ENCODE peak calls at places on chromosome 13, in seven cellular contexts. U is H1, I is adrenal gland, R is tibial nerve, O is suprapubic skin, Q is right lobe of liver, M is Peyer's patch. Y is an unnamed sample. For H3K36me3, the result is how much of the 10 kb centered on the place peaks cover.

GRCh38 chr13:43085545-43085944 is 62.2 kb downstream of the DNAJC15 start:
- DNase-seq in U (no peak), I (no peak), R (no peak), O (no peak), Q (no peak), M (no peak), Y (no peak)

GRCh38 chr13:88656751-88657150 is 985.6 kb downstream of the SLITRK5 start:
- DNase-seq in U (no peak), I (no peak), R (no peak), O (no peak), Q (no peak), M (no peak), Y (no peak)

GRCh38 chr13:26719356-26719945 is 41.1 kb downstream of the GPR12 start:
- DNase-seq in U (no peak), I (no peak), R (no peak), O (no peak), Q (no peak), M (no peak), Y (no peak)

GRCh38 chr13:99390601-99391000 is 83.4 kb upstream of the GPR183 start:
- DNase-seq in U (no peak), I (no peak), R (no peak), O (no peak), Q (no peak), M (peak), Y (no peak)

GRCh38 chr13:85853901-85854663 is 54.9 kb upstream of the SLITRK6 start:
- DNase-seq in U (no peak), I (no peak), R (no peak), O (no peak), Q (no peak), M (no peak), Y (peak)

GRCh38 chr13:33999830-34000605 is 182.1 kb downstream of the RFC3 start:
- DNase-seq in U (no peak), I (no peak), R (no peak), O (no peak), Q (no peak), M (no peak), Y (no peak)

GRCh38 chr13:111449041-111449440 is 128.6 kb downstream of the TEX29 start:
- DNase-seq in U (no peak), I (no peak), R (no peak), O (no peak), Q (no peak), M (no peak), Y (no peak)

GRCh38 chr13:66328486-66328885 is 901.6 kb downstream of the PCDH9 start:
- DNase-seq in U (no peak), I (no peak), R (no peak), O (no peak), Q (no peak), M (no peak), Y (no peak)

GRCh38 chr13:50635504-50635903 is 208.0 kb downstream of the DLEU7 start:
- DNase-seq in U (no peak), I (peak), R (peak), O (no peak), Q (no peak), M (peak), Y (peak)

GRCh38 chr13:33723365-33723764 is 94.6 kb upstream of the RFC3 start:
- DNase-seq in U (no peak), I (no peak), R (no peak), O (no peak), Q (no peak), M (no peak), Y (no peak)

GRCh38 chr13:75818181-75819110 is 182.3 kb downstream of the LMO7 start:
- DNase-seq in U (no peak), I (no peak), R (no peak), O (no peak), Q (no peak), M (no peak), Y (no peak)

GRCh38 chr13:30421093-30422055 is 919 bp upstream of the UBE2L5 start:
- DNase-seq in U (no peak), I (peak), R (peak), O (peak), Q (peak), M (peak), Y (peak)

GRCh38 chr13:39836038-39836437 is 180.6 kb downstream of the COG6 start:
- DNase-seq in U (no peak), I (no peak), R (no peak), O (no peak), Q (no peak), M (no peak), Y (no peak)

GRCh38 chr13:102710261-102710679 is 15.4 kb upstream of the METTL21C start:
- DNase-seq in U (no peak), I (no peak), R (no peak), O (no peak), Q (no peak), M (no peak), Y (no peak)

GRCh38 chr13:95679722-95680121 is 2.8 kb downstream of the DNAJC3 start:
- DNase-seq in U (no peak), I (no peak), R (no peak), O (no peak), Q (no peak), M (no peak), Y (no peak)

GRCh38 chr13:34254366-34254765 is 436.4 kb downstream of the RFC3 start:
- DNase-seq in U (no peak), I (no peak), R (no peak), O (no peak), Q (no peak), M (no peak), Y (no peak)

GRCh38 chr13:101140936-101141335 is 275.4 kb downstream of the NALCN start:
- DNase-seq in U (no peak), I (no peak), R (no peak), O (no peak), Q (no peak), M (no peak), Y (no peak)

GRCh38 chr13:28037399-28037798 is 48.9 kb upstream of the URAD start:
- DNase-seq in U (no peak), I (no peak), R (no peak), O (no peak), Q (no peak), M (no peak), Y (no peak)

GRCh38 chr13:27362064-27362751 is 62.2 kb upstream of the GTF3A start:
- DNase-seq in U (peak), I (peak), R (peak), O (peak), Q (peak), M (peak), Y (peak)

GRCh38 chr13:52868190-52868589 is 19.8 kb upstream of the PCDH8 start:
- DNase-seq in U (no peak), I (no peak), R (no peak), O (no peak), Q (no peak), M (no peak), Y (no peak)

GRCh38 chr13:19181621-19182485 is at the start of gene TUBA3C:
- DNase-seq in U (no peak), I (no peak), R (no peak), O (peak), Q (no peak), M (no peak), Y (no peak)

GRCh38 chr13:43095771-43096719 is 72.7 kb downstream of the DNAJC15 start:
- DNase-seq in U (no peak), I (peak), R (no peak), O (no peak), Q (no peak), M (no peak), Y (no peak)

GRCh38 chr13:73740681-73741080 is 393.5 kb downstream of the KLF12 start:
- DNase-seq in U (no peak), I (no peak), R (no peak), O (no peak), Q (no peak), M (no peak), Y (no peak)

GRCh38 chr13:50409186-50409585 is 393.9 kb downstream of the KCNRG start:
- DNase-seq in U (no peak), I (no peak), R (no peak), O (no peak), Q (no peak), M (no peak), Y (no peak)

GRCh38 chr13:93339550-93339949 is 112.9 kb downstream of the GPC6 start:
- DNase-seq in U (no peak), I (no peak), R (no peak), O (no peak), Q (no peak), M (no peak), Y (no peak)

GRCh38 chr13:43572601-43573360 is 214.0 kb downstream of the ENOX1 start:
- DNase-seq in U (no peak), I (no peak), R (no peak), O (no peak), Q (no peak), M (no peak), Y (no peak)

GRCh38 chr13:49499889-49500660 is 4.3 kb downstream of the PHF11 start:
- DNase-seq in U (no peak), I (no peak), R (no peak), O (no peak), Q (no peak), M (no peak), Y (no peak)

DNA sequence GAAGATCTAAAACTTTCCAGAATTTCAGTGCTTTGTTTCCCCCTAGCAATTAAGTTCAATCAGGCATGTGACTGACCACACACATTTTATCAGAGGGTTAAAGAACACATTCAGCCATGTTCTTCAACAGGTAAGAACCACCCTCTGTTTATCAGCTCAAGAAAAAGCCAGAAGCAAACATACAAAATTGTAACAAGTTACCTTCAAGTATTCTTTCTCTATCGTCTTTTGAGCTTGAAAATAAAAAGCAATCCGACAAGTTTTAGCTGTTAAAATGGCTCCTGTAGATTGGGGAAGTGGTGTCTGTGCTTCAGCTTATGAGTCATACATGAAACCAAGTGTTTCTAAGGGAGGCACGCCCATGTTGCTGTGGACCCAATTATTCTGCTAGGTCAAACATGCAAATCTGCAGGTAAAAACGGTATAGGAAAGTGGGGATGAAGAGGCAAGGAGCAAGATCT is at the start of gene ELF1:
- DNase-seq in U (no peak), I (peak), R (peak), O (no peak), Q (no peak), M (peak), Y (no peak)
- TF ChIP-seq POLR2A in U (no peak), I (no peak), R (no peak), O (no peak), Q (peak), M (no peak), Y (no peak)

DNA sequence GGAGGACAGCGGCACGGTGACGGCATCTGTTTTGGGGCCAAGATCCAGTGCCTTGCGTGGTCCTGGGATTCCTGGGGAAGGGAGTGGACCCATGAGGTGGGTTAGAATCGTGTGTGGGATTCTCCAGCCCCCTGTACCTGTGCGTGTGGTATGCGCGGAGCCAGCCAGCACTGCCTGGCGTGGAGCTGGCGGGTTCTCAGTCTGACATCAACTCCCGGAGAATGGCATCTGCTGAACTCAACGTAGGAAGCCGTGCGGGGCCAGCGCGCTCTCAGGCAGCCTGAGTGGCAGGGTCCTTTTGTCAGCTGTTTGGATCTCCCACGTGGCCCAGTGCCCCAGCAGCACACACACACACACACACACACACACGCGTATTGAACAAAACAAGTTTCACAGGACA is 28.2 kb downstream of the ATP4B start:
- DNase-seq in U (no peak), I (no peak), R (no peak), O (peak), Q (no peak), M (no peak), Y (peak)
- H3K36me3 ChIP-seq in U (under half), I (under half), R (under half), O (half or more), Q (under half), M (under half), Y (under half)

GRCh38 chr13:51784097-51784496 is 19.9 kb downstream of the DHRS12 start:
- DNase-seq in U (no peak), I (no peak), R (no peak), O (no peak), Q (no peak), M (no peak), Y (no peak)

GRCh38 chr13:51782026-51782710 is 21.8 kb downstream of the DHRS12 start:
- DNase-seq in U (no peak), I (no peak), R (no peak), O (no peak), Q (peak), M (no peak), Y (no peak)

GRCh38 chr13:51783432-51784094 is 20.4 kb downstream of the DHRS12 start:
- DNase-seq in U (no peak), I (no peak), R (no peak), O (no peak), Q (no peak), M (no peak), Y (no peak)

GRCh38 chr13:51780099-51780498 is 23.9 kb downstream of the DHRS12 start:
- DNase-seq in U (no peak), I (no peak), R (no peak), O (no peak), Q (no peak), M (no peak), Y (no peak)

DNA sequence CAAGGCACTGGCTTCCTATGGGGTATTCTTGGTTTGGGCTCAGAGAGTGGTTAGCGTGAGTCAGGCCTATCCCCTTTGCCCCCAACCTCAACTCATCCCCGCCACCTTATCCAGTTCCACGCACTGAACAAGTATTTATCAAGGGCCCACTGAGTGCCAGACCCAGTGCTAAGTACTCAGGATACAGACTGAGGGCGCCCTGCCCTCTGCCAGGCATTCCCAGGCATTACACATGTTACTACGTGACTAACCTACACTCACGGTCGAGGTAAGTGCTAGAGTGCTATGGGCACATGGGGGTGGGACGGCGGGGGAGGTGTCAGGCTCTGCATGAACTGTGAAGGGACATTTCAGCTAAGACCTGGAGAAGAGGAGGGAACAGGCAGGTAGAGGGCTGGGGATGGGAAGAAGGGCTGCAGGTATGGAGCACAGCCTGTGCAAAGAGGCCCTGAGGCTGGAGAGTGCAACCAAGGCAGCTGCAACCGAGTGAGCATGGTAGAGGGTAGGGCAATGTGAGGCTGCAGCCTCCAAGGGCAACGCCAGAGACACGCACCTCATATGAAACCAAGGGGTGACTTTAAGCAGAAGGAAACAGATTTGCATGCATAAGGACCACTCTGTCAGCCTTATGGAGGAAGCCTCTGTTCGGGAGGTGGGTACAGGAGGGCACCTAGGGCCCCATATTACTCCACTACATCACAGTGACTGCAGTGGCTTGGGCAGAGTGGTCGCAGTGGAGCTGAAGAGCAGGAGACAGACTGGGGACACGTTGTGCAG is 22.5 kb downstream of the DHRS12 start:
- DNase-seq in U (no peak), I (no peak), R (no peak), O (no peak), Q (no peak), M (no peak), Y (no peak)
- TF ChIP-seq CTCF in U (peak), I (no peak), R (no peak), O (no peak), Q (peak), M (no peak), Y (no peak)

GRCh38 chr13:79457390-79457789 is 23.6 kb upstream of the NDFIP2 start:
- DNase-seq in U (no peak), I (no peak), R (no peak), O (no peak), Q (no peak), M (no peak), Y (no peak)

GRCh38 chr13:79456051-79456450 is 24.9 kb upstream of the NDFIP2 start:
- DNase-seq in U (no peak), I (no peak), R (no peak), O (no peak), Q (no peak), M (no peak), Y (no peak)

GRCh38 chr13:79458436-79458835 is 22.5 kb upstream of the NDFIP2 start:
- DNase-seq in U (no peak), I (no peak), R (no peak), O (no peak), Q (no peak), M (no peak), Y (no peak)

GRCh38 chr13:79456656-79457365 is 24.1 kb upstream of the NDFIP2 start:
- DNase-seq in U (no peak), I (no peak), R (no peak), O (no peak), Q (no peak), M (no peak), Y (no peak)

DNA sequence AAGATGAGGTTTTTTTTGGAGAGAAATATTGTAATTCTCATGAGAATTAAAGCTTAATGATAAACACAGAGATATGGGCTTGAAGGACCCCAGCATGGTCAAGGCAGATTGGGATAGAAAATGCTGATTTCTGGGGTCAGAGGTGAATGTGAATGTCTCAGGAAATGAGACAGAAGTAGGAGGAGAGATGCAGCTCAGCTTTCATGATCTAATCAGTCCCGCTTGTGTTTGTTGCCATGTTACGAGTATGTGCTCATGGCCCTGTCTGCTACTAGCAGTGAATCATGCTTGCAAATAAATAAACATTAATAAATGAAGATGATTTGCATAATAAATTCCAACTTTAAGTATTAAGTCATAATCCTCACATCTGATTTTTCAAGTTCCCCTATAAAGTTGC is 23.0 kb upstream of the NDFIP2 start:
- DNase-seq in U (no peak), I (no peak), R (no peak), O (no peak), Q (no peak), M (no peak), Y (no peak)
- TF ChIP-seq POLR2A in U (no peak), I (no peak), R (no peak), O (no peak), Q (no peak), M (no peak), Y (no peak)

DNA sequence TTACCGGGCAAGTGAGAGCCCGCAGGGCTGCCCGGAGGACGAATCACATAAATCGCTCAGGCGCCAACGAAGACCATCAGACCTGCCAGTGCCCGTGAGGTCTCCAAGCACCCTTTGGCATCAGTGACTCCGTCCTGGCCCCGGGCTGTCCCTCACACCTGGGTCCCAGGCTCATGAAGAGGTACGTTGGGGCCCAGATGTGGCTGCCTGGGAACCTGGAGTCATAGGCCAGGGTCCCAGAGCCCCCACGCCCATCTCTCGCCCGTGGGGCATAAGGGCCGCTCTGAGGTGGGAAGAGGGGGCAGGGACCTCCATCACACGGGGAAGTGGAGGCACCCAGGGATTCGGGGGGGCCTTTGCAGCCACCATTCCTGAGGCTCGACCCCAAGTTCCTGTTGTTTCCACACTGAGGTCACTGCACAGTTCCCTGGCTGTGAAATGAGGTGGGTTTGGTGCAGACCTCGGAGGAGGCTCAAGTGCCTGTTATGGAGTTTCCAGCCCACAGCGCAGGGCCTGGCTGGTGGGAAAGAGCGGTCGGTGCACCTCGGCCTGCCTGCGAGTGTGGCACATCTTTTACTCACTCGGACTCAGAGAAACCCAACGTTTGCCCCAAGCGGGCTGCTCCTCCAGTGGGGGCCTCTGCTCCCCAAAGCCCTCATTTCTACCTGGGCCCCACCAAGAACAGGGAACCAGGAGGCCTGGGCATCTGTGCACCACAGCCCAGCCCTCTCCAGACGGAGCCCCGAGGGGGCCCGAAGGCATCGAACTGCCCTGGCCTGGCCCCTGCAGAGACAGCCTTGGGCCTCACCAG is 35.9 kb upstream of the C13orf46 start:
- DNase-seq in U (no peak), I (no peak), R (no peak), O (peak), Q (no peak), M (no peak), Y (peak)
- H3K36me3 ChIP-seq in U (under half), I (under half), R (under half), O (under half), Q (under half), M (under half), Y (under half)

Y was measured in sigmoid colon.